ENCODE peak calls at places on chromosomes 4 and X, in five cellular contexts. N is ovary, L is SK-N-SH, X is A549, V is esophagus muscularis mucosa. P is an unnamed sample.

GRCh38 chrX:37349131-37350033 is at the start of gene PRRG1:
- DNase-seq in N (peak; percentile 67), L (peak; percentile 64), X (peak; percentile 42), V (peak; percentile 91), P (peak; percentile 43)

GRCh38 chr4:48109413-48110263 is 24.4 kb downstream of the TXK start:
- DNase-seq in X (peak; percentile 33), V (no peak), L (peak; percentile 44), N (no peak), P (no peak)

GRCh38 chr4:147160908-147161513 is 215.3 kb upstream of the TTC29 start:
- DNase-seq in X (peak; percentile 51), N (peak; percentile 44), L (peak; percentile 77), V (no peak), P (peak; percentile 23)

GRCh38 chr4:123588631-123589223 is 192.1 kb downstream of the SPRY1 start:
- DNase-seq in V (no peak), N (no peak), L (no peak), X (peak; percentile 16), P (no peak)

GRCh38 chr4:6582889-6583504 is 8.0 kb downstream of the MAN2B2 start:
- DNase-seq in L (peak; percentile 62), X (peak; percentile 31), N (no peak), V (no peak), P (no peak)

GRCh38 chrX:82934980-82935379 is 573.1 kb upstream of the POU3F4 start:
- DNase-seq in V (no peak), L (no peak), X (no peak), N (no peak), P (no peak)

GRCh38 chr4:73401412-73401811 is 2.7 kb upstream of the ALB start:
- DNase-seq in L (no peak), X (no peak), N (no peak), V (no peak), P (no peak)

GRCh38 chrX:9758239-9758638 is 7.4 kb downstream of the GPR143 start:
- DNase-seq in L (no peak), V (no peak), N (no peak), X (no peak), P (no peak)

GRCh38 chrX:96027363-96027894 is 657.2 kb upstream of the DIAPH2 start:
- DNase-seq in L (no peak), V (no peak), X (no peak), N (no peak), P (no peak)

GRCh38 chr4:47536956-47537355 is 51.9 kb downstream of the ATP10D start:
- DNase-seq in N (no peak), X (no peak), V (no peak), L (no peak), P (no peak)

GRCh38 chr4:26878729-26879415 is 18.2 kb downstream of the STIM2 start:
- DNase-seq in N (no peak), L (no peak), X (no peak), V (no peak), P (no peak)

GRCh38 chrX:24148118-24148517 is 1.4 kb upstream of the ZFX start:
- DNase-seq in V (no peak), N (no peak), X (no peak), L (no peak), P (no peak)

GRCh38 chrX:101370888-101371504 is 15.0 kb downstream of the BTK start:
- DNase-seq in N (no peak), V (no peak), L (no peak), X (no peak), P (no peak)

GRCh38 chr4:169341490-169341889 is 70.7 kb upstream of the SH3RF1 start:
- DNase-seq in N (no peak), X (no peak), V (no peak), L (no peak), P (no peak)

GRCh38 chrX:47619486-47620302 is at the start of gene SYN1:
- DNase-seq in N (peak; percentile 84), V (peak; percentile 5), L (peak; percentile 94), X (peak; percentile 64), P (peak; percentile 44)

GRCh38 chr4:658031-658667 is 15.9 kb downstream of the ATP5ME start:
- DNase-seq in X (no peak), V (no peak), L (no peak), N (no peak), P (no peak)

GRCh38 chrX:13360146-13360545 is 40.3 kb upstream of the ATXN3L start:
- DNase-seq in X (no peak), V (no peak), N (no peak), L (no peak), P (no peak)

GRCh38 chr4:89379541-89380035 is 72.0 kb upstream of the GPRIN3 start:
- DNase-seq in N (no peak), V (no peak), L (no peak), X (no peak), P (no peak)

GRCh38 chrX:11257711-11258110 is 35.5 kb upstream of the AMELX start:
- DNase-seq in X (no peak), V (no peak), N (no peak), L (no peak), P (no peak)

GRCh38 chrX:108224727-108225455 is 133.3 kb downstream of the ATG4A start:
- DNase-seq in L (peak; percentile 19), N (no peak), X (peak; percentile 30), V (no peak), P (no peak)

GRCh38 chr4:157727163-157727562 is 445.7 kb downstream of the GASK1B start:
- DNase-seq in X (no peak), V (no peak), N (no peak), L (no peak), P (no peak)

GRCh38 chr4:26356067-26356466 is 35.3 kb downstream of the RBPJ start:
- DNase-seq in N (no peak), L (no peak), X (no peak), V (no peak), P (no peak)

GRCh38 chrX:147935156-147935758 is 23.5 kb downstream of the FMR1 start:
- DNase-seq in L (no peak), X (no peak), N (no peak), V (no peak), P (no peak)

GRCh38 chr4:184349283-184350039 is 124.9 kb downstream of the IRF2 start:
- DNase-seq in X (no peak), N (peak; percentile 34), V (no peak), L (no peak), P (no peak)

GRCh38 chrX:11787564-11787963 is 29.5 kb downstream of the MSL3 start:
- DNase-seq in L (peak; percentile 64), N (peak; percentile 71), X (peak; percentile 43), V (no peak), P (peak; percentile 76)

GRCh38 chrX:150465856-150466775 is 102.3 kb upstream of the MTM1 start:
- DNase-seq in L (no peak), V (no peak), X (no peak), N (peak; percentile 54), P (no peak)

GRCh38 chr4:87053802-87054767 is 119.3 kb downstream of the AFF1 start:
- DNase-seq in L (no peak), N (no peak), X (no peak), V (peak; percentile 64), P (no peak)
- H3K27ac ChIP-seq in L (no peak overlapping the region), N (peak overlapping the region; percentile 74), X (no peak overlapping the region), V (peak overlapping the region; percentile 69), P (peak overlapping the region; percentile 79)

DNA sequence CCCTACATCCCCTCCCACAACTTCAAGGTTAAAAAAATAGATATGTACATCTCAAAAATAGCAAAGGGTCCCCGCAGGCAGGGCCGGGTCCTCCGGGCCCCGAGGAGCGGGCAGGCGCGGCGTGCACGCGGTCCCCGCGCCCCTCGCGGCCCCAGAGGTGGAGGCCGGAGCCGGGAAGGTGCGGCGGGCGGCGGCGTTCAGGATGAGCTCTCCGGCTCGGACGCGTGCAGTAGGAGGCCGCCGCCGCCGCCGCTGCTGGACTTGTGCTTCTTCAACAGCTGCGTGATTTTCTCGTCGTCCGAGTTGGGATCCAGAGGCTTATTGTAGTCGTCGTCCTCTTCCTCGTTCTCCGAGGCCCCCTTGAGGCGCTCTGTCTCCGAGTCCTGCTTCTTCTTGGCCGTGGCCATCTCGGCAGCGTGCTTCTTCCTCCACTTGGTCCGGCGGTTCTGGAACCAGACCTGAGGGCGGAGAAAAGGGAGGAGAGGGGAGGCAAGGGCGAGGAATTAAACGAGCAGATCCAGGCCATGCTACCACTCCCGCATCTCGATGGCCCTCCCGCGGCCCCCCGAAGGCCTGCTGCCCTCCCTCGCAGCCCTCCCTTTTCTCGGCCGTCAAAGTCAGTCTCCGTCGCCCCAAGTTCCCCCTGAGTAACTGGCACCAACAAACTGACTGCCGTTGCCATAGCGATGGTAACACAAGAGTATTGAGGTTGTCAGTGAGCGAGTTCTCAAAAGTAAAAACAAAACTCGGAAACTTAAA is 5.8 kb downstream of the NKX6-1 start:
- DNase-seq in V (no peak), X (no peak), N (no peak), L (peak; percentile 49), P (no peak)
- H3K4me3 ChIP-seq in V (peak overlapping the region; percentile 92), X (peak overlapping the region; percentile 41), N (no peak overlapping the region), L (no peak overlapping the region), P (peak overlapping the region; percentile 24)

GRCh38 chrX:39678914-39679313 is 418.8 kb downstream of the BCOR start:
- DNase-seq in N (no peak), X (no peak), V (no peak), L (peak; percentile 32), P (no peak)
- TF ChIP-seq EP300 in N (no peak), X (no peak), V (no peak), L (no peak), P (no peak)

DNA sequence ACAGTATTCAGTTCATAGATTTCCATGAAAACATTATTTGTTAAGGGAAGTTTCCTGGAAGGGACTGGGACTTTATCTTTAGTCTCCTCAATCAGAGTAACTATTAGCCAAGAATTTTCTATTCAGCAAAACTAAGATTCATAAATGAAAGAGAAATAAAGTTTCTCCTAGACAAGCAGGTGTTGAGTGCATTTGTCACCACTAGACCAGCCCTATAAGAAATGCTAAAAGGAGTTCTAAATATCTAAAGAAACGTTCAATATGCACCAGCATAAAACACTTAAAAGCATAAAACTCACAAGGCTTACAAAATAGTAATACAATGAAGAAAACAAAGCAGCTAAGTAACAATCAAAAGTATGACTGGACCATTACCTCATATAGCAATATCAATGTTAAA is 423.0 kb downstream of the TECRL start:
- DNase-seq in N (no peak), L (no peak), X (no peak), V (no peak), P (no peak)
- H3K27ac ChIP-seq in N (no peak overlapping the region), L (no peak overlapping the region), X (no peak overlapping the region), V (no peak overlapping the region), P (no peak overlapping the region)

P was measured in tibial nerve.